ENCODE peak calls at places on chromosomes 5 and 9, in seven cellular contexts. C, P, X, J, B, M and H are unnamed samples.

GRCh38 chr9:84140535-84141101 is 160.0 kb downstream of the RMI1 start:
- DNase-seq in C (no peak), B (no peak), M (peak), X (no peak), P (peak), J (peak), H (no peak)

GRCh38 chr5:168734657-168735344 is 155.6 kb upstream of the PANK3 start:
- DNase-seq in J (peak), B (no peak), P (peak), X (no peak), C (peak), M (no peak), H (no peak)

GRCh38 chr5:179439181-179439990 is 94.1 kb upstream of the ADAMTS2 start:
- DNase-seq in J (no peak), X (peak), P (no peak), B (no peak), M (no peak), C (no peak), H (no peak)

GRCh38 chr9:74666625-74667316 is 169.6 kb downstream of the RORB start:
- DNase-seq in P (peak), X (no peak), C (peak), M (peak), J (peak), B (no peak), H (no peak)

GRCh38 chr9:106733828-106734227 is 129.1 kb upstream of the ZNF462 start:
- DNase-seq in C (no peak), J (no peak), P (no peak), B (no peak), X (no peak), M (no peak), H (no peak)

GRCh38 chr5:42109006-42109572 is 184.0 kb downstream of the FBXO4 start:
- DNase-seq in B (no peak), P (no peak), J (no peak), M (no peak), X (no peak), C (no peak), H (no peak)

GRCh38 chr9:116115731-116116353 is 37.7 kb upstream of the PAPPA start:
- DNase-seq in X (no peak), J (peak), P (peak), B (no peak), C (no peak), M (peak), H (peak)

GRCh38 chr9:136726631-136727191 is 14.3 kb downstream of the DIPK1B start:
- DNase-seq in B (peak), C (no peak), J (no peak), M (peak), P (peak), X (no peak), H (no peak)

GRCh38 chr5:131587541-131587940 is 47.5 kb downstream of the RAPGEF6 start:
- DNase-seq in C (no peak), J (no peak), M (peak), B (no peak), P (no peak), X (no peak), H (no peak)

GRCh38 chr5:150577378-150577777 is 63.1 kb upstream of the SYNPO start:
- DNase-seq in M (no peak), P (no peak), B (no peak), J (no peak), C (no peak), X (peak), H (no peak)

GRCh38 chr9:73537561-73537960 is 385.9 kb downstream of the ANXA1 start:
- DNase-seq in M (no peak), P (no peak), B (no peak), C (no peak), X (no peak), J (no peak), H (no peak)

GRCh38 chr5:157164521-157164920 is 1.5 kb downstream of the GARIN3 start:
- DNase-seq in X (no peak), J (no peak), P (no peak), M (no peak), C (no peak), B (no peak), H (no peak)

GRCh38 chr5:140146523-140146842 is 20.7 kb downstream of the IGIP start:
- DNase-seq in P (no peak), B (no peak), M (no peak), J (no peak), X (no peak), C (no peak), H (no peak)

GRCh38 chr9:91655664-91656063 is 232.0 kb upstream of the NFIL3 start:
- DNase-seq in J (peak), C (no peak), M (no peak), P (no peak), X (no peak), B (no peak), H (no peak)

GRCh38 chr5:62112689-62113220 is 193.3 kb upstream of the KIF2A start:
- DNase-seq in X (no peak), J (no peak), M (no peak), C (no peak), B (no peak), P (no peak), H (no peak)

GRCh38 chr5:172681421-172681820 is 40.4 kb downstream of the NEURL1B start:
- DNase-seq in M (no peak), C (no peak), J (no peak), X (no peak), P (no peak), B (no peak), H (no peak)

GRCh38 chr5:135209495-135209837 is 175.4 kb upstream of the PITX1 start:
- DNase-seq in B (no peak), X (peak), C (no peak), J (no peak), P (no peak), M (no peak), H (no peak)

GRCh38 chr5:124040799-124041198 is 528.8 kb downstream of the CSNK1G3 start:
- DNase-seq in B (no peak), J (peak), P (peak), X (no peak), C (peak), M (peak), H (peak)

GRCh38 chr5:138927979-138928378 is 52.8 kb upstream of the LRRTM2 start:
- DNase-seq in B (no peak), P (peak), C (peak), M (no peak), J (peak), X (peak), H (no peak)

GRCh38 chr9:94168203-94169000 is 84.1 kb downstream of the PTPDC1 start:
- DNase-seq in J (no peak), P (no peak), X (no peak), C (no peak), M (no peak), B (no peak), H (no peak)

GRCh38 chr5:68839019-68839552 is 254.7 kb upstream of the SLC30A5 start:
- DNase-seq in P (no peak), C (no peak), B (no peak), M (no peak), X (no peak), J (no peak), H (no peak)

GRCh38 chr5:131810510-131811249 is 13.9 kb upstream of the FNIP1 start:
- DNase-seq in M (no peak), X (no peak), C (peak), B (no peak), J (peak), P (peak), H (no peak)

GRCh38 chr5:65769539-65769938 is 47.5 kb downstream of the NLN start:
- DNase-seq in B (peak), J (peak), P (peak), M (peak), X (no peak), C (peak), H (peak)

GRCh38 chr5:124207118-124207517 is 539.3 kb downstream of the ZNF608 start:
- DNase-seq in P (no peak), M (no peak), B (no peak), J (no peak), C (no peak), X (no peak), H (no peak)

GRCh38 chr9:136694163-136694864 is 7.1 kb upstream of the AGPAT2 start:
- DNase-seq in M (no peak), J (peak), X (peak), B (no peak), C (peak), P (peak), H (no peak)

GRCh38 chr9:133457233-133457632 is 2.5 kb upstream of the CACFD1 start:
- DNase-seq in X (no peak), C (no peak), P (no peak), M (no peak), B (no peak), J (no peak), H (no peak)

GRCh38 chr9:133460405-133461175 is 812 bp downstream of the CACFD1 start:
- DNase-seq in X (peak), M (peak), C (peak), B (peak), J (peak), P (peak), H (no peak)

GRCh38 chr9:133457748-133458147 is 2.0 kb upstream of the CACFD1 start:
- DNase-seq in M (no peak), C (no peak), B (no peak), X (no peak), J (no peak), P (no peak), H (no peak)

GRCh38 chr9:133459476-133460404 is at the start of gene CACFD1:
- DNase-seq in X (peak), M (peak), J (peak), P (peak), C (peak), B (peak), H (peak)

DNA sequence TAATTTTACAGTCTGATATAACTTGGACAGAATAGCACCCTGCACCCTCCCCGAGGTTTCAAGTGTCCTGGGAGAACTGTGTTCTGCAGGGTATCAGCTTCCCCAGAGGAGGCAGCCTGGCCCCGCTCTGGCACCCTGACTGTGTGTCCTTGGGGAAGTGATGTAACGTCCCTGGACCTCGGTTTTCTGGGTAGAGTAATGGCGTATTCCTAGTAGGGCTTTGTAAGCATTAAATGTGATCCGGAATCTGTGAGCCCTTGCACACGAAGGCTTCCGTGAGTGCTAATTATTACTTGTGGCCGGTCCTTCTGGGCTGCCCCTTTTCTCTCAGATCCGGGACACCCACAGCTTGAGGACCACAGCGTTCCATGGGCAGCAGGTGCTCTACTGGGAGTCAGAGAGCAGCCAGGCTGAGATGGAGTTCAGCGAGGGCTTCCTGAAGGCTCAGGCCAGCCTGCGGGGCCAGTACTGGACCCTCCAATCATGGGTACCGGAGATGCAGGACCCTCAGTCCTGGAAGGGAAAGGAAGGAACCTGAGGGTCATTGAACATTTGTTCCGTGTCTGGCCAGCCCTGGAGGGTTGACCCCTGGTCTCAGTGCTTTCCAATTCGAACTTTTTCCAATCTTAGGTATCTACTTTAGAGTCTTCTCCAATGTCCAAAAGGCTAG is 1.0 kb upstream of the CACFD1 start:
- DNase-seq in X (no peak), C (peak), J (no peak), M (no peak), P (no peak), B (no peak), H (no peak)
- H3K4me3 ChIP-seq in X (peak), C (peak), J (no peak), M (no peak), P (no peak), B (peak), H (no peak)

GRCh38 chr9:114613087-114613486 is 2.0 kb downstream of the TMEM268 start:
- DNase-seq in P (no peak), M (no peak), J (no peak), C (no peak), B (no peak), X (no peak), H (no peak)
- H3K4me3 ChIP-seq in P (no peak), M (no peak), J (no peak), C (no peak), B (no peak), X (no peak), H (no peak)

GRCh38 chr9:35340046-35340445 is 149.9 kb upstream of the RUSC2 start:
- DNase-seq in J (no peak), P (no peak), B (no peak), C (no peak), X (no peak), M (peak), H (peak)

GRCh38 chr9:35342221-35342620 is 147.7 kb upstream of the RUSC2 start:
- DNase-seq in P (peak), J (no peak), C (no peak), M (no peak), B (no peak), X (no peak), H (no peak)

GRCh38 chr9:35341021-35341420 is 148.9 kb upstream of the RUSC2 start:
- DNase-seq in J (no peak), B (no peak), P (no peak), C (no peak), X (no peak), M (no peak), H (no peak)

GRCh38 chr9:35338561-35339274 is 151.2 kb upstream of the RUSC2 start:
- DNase-seq in C (no peak), M (no peak), P (no peak), J (no peak), X (no peak), B (no peak), H (no peak)

GRCh38 chr9:35341585-35341984 is 148.3 kb upstream of the RUSC2 start:
- DNase-seq in J (peak), C (peak), M (peak), P (peak), X (peak), B (no peak), H (no peak)
- H3K4me3 ChIP-seq in J (peak), C (no peak), M (no peak), P (peak), X (peak), B (no peak), H (no peak)

DNA sequence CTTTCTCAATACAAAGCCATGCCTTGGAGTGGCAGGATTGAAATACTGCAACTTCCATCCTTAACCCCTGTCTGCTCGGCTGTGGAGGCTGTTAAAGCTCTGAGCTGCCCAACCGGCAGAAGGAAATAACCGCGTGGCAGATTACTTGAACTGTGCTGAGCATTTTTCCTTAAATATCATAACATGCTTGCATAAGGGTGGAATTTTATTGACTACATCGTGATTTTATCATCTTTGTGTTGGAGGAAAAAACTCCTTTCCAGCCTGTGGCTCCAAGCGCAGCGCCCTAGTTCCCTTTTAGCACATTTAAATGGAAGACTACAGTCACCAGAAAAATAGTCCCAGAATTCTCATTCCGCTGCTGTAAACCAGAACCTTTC is 1.6 kb downstream of the SHC3 start:
- DNase-seq in M (peak), X (no peak), J (peak), B (no peak), C (no peak), P (peak), H (no peak)
- H3K4me3 ChIP-seq in M (peak), X (peak), J (peak), B (peak), C (peak), P (peak), H (peak)

GRCh38 chr5:141605523-141606277 is 13.1 kb downstream of the DIAPH1 start:
- DNase-seq in J (peak), B (no peak), X (no peak), M (peak), C (peak), P (peak), H (no peak)

GRCh38 chr5:141603912-141604311 is 14.9 kb downstream of the DIAPH1 start:
- DNase-seq in J (no peak), M (no peak), C (no peak), B (no peak), P (no peak), X (no peak), H (no peak)

GRCh38 chr5:141608046-141608445 is 10.8 kb downstream of the DIAPH1 start:
- DNase-seq in P (no peak), B (no peak), C (no peak), M (no peak), J (no peak), X (no peak), H (no peak)

GRCh38 chr5:141608557-141608956 is 10.2 kb downstream of the DIAPH1 start:
- DNase-seq in X (no peak), B (no peak), M (no peak), C (no peak), P (no peak), J (no peak), H (no peak)

DNA sequence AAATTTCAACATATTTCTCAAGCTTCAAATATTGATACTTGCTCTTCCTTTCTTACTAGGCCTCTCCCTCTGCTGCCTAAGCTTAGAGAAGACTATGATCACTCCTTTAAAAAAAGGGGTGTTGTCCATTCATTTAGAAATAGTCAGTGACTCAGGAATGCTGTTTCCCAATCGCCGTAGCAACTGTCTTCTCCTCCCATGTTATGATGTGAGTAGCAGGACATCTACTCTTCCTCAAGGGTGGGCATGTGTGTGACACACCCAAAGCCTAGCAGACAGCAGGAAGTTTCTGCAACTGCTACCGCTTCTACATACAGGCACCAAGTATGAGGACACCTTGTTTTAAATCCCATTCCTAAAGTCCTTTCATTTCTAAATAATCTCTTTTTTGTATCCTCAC is 14.5 kb downstream of the DIAPH1 start:
- DNase-seq in C (peak), M (peak), J (peak), P (peak), B (peak), X (no peak), H (peak)
- H3K4me3 ChIP-seq in C (no peak), M (no peak), J (no peak), P (no peak), B (no peak), X (no peak), H (no peak)